ENCODE peak calls at places on chromosomes 7 and 10, in ten cellular contexts. D is hepatic stellate cell; B is adrenal gland; L is stimulated activated CD8-positive, alpha-beta memory T cell treated with anti-CD3 and anti-CD28 coated beads, Interleukin-15, amount 100 ng/mL, for 24 hours; E is mesenteric fat pad; M is NCI-H460; A is aorta; V is GF-D8; Z is activated effector memory CD4-positive, alpha-beta T cell treated with anti-CD3 and anti-CD28 coated beads, Interleukin-2, amount 50 U/mL, for 16 hours; W is NCI-H1092. N is an unnamed sample.

GRCh38 chr7:157276091-157276561 is 60.7 kb upstream of the DNAJB6 start:
- DNase-seq in Z (peak), W (no peak), L (no peak), V (no peak), M (no peak), D (no peak), B (no peak), A (peak), E (no peak), N (no peak)

GRCh38 chr7:15795371-15795770 is 108.9 kb upstream of the MEOX2 start:
- DNase-seq in A (no peak), W (no peak), E (no peak), B (no peak), Z (no peak), D (no peak), L (no peak), M (no peak), V (no peak), N (no peak)

GRCh38 chr10:13893926-13894325 is 307.2 kb downstream of the PRPF18 start:
- DNase-seq in E (no peak), A (no peak), W (no peak), M (no peak), Z (no peak), V (no peak), B (no peak), L (no peak), D (peak), N (no peak)

GRCh38 chr10:36492590-36493510 is 632.5 kb upstream of the ANKRD30A start:
- DNase-seq in E (no peak), L (no peak), D (peak), A (no peak), Z (no peak), M (no peak), B (no peak), V (no peak), W (no peak), N (no peak)

GRCh38 chr10:73865459-73866442 is 8.6 kb downstream of the CAMK2G start:
- DNase-seq in Z (peak), B (no peak), W (no peak), M (no peak), E (no peak), D (no peak), V (peak), A (no peak), L (no peak), N (no peak)

GRCh38 chr7:7554021-7554432 is 12.7 kb upstream of the MIOS start:
- DNase-seq in V (no peak), B (no peak), L (no peak), A (no peak), D (no peak), W (peak), E (no peak), M (no peak), Z (no peak), N (no peak)

GRCh38 chr7:64509583-64509982 is 53.3 kb downstream of the ZNF680 start:
- DNase-seq in M (no peak), A (no peak), V (no peak), D (no peak), L (no peak), E (no peak), B (no peak), Z (no peak), W (no peak), N (no peak)

GRCh38 chr7:150631084-150631824 is 931 bp downstream of the GIMAP6 start:
- DNase-seq in D (no peak), A (no peak), B (peak), Z (peak), L (no peak), M (no peak), W (no peak), E (no peak), V (no peak), N (peak)

GRCh38 chr7:127809285-127809702 is 157.3 kb downstream of the SND1 start:
- DNase-seq in M (no peak), A (no peak), D (peak), L (no peak), Z (no peak), V (no peak), B (peak), E (no peak), W (no peak), N (no peak)

GRCh38 chr7:73555411-73555982 is 2.0 kb downstream of the BCL7B start:
- DNase-seq in W (no peak), Z (no peak), D (no peak), V (no peak), A (no peak), M (no peak), E (no peak), B (no peak), L (no peak), N (no peak)

GRCh38 chr7:40753455-40753854 is 618.6 kb downstream of the SUGCT start:
- DNase-seq in E (no peak), B (no peak), L (no peak), D (no peak), V (no peak), M (no peak), W (no peak), A (no peak), Z (no peak), N (no peak)

GRCh38 chr10:79027147-79028055 is 41.4 kb upstream of the ZMIZ1 start:
- DNase-seq in B (no peak), M (no peak), V (no peak), Z (peak), W (peak), D (no peak), L (no peak), E (peak), A (peak), N (no peak)

GRCh38 chr7:28440055-28440601 is 27.8 kb downstream of the CREB5 start:
- DNase-seq in V (no peak), B (no peak), E (no peak), Z (no peak), M (no peak), D (no peak), W (no peak), A (no peak), L (no peak), N (no peak)